ENCODE peak calls at places on chromosomes 16 and 17, in four cellular contexts. D is epithelial cell of esophagus; O is activated CD4-positive, alpha-beta T cell treated with anti-CD3 and anti-CD28 coated beads, Interleukin-2, amount 10 ng/mL, durations not matched to agents 7 days and 5 days; F is SHP77 treated with DMSO at 0.1 percent for 48 hours. G is an unnamed sample.

GRCh38 chr17:1413281-1413791 is 13.3 kb upstream of the YWHAE start:
- DNase-seq in D (peak), O (no peak), F (peak), G (peak)

GRCh38 chr16:66389256-66390175 is 23.0 kb downstream of the CDH5 start:
- DNase-seq in D (no peak), O (no peak), F (no peak), G (no peak)

GRCh38 chr17:48244121-48244711 is 136.7 kb downstream of the SNX11 start:
- DNase-seq in D (peak), O (peak), F (no peak), G (peak)

GRCh38 chr17:38561416-38562214 is 44.1 kb downstream of the SRCIN1 start:
- DNase-seq in D (no peak), O (no peak), F (no peak), G (no peak)

GRCh38 chr17:17304521-17304985 is 1.4 kb downstream of the NT5M start:
- DNase-seq in D (no peak), O (peak), F (no peak), G (no peak)

GRCh38 chr16:86319871-86320270 is 190.5 kb upstream of the FOXF1 start:
- DNase-seq in D (no peak), O (peak), F (no peak), G (no peak)

GRCh38 chr16:58099956-58100300 is 29.3 kb downstream of the CFAP20 start:
- DNase-seq in D (no peak), O (no peak), F (no peak), G (no peak)

GRCh38 chr16:88971371-88972097 is 5.5 kb downstream of the CBFA2T3 start:
- DNase-seq in D (no peak), O (no peak), F (no peak), G (no peak)

GRCh38 chr16:6035161-6035560 is 937.6 kb upstream of the EEF2KMT start:
- DNase-seq in D (no peak), O (no peak), F (no peak), G (no peak)

GRCh38 chr17:31495049-31495885 is 103.8 kb downstream of the RAB11FIP4 start:
- DNase-seq in D (peak), O (no peak), F (peak), G (no peak)

GRCh38 chr16:87437911-87438610 is 45.9 kb downstream of the MAP1LC3B start:
- DNase-seq in D (no peak), O (no peak), F (peak), G (no peak)

GRCh38 chr16:49158029-49158642 is 123.5 kb downstream of the CBLN1 start:
- DNase-seq in D (peak), O (peak), F (no peak), G (no peak)

GRCh38 chr16:48542966-48543365 is 67.0 kb downstream of the N4BP1 start:
- DNase-seq in D (no peak), O (no peak), F (no peak), G (no peak)

GRCh38 chr17:48388955-48389764 is 40.9 kb downstream of the SKAP1 start:
- DNase-seq in D (no peak), O (no peak), F (no peak), G (no peak)

GRCh38 chr17:12644623-12645022 is 21.1 kb upstream of the MYOCD start:
- DNase-seq in D (no peak), O (no peak), F (no peak), G (no peak)

GRCh38 chr16:85199069-85199725 is 86.9 kb upstream of the CIBAR2 start:
- DNase-seq in D (no peak), O (no peak), F (no peak), G (no peak)

GRCh38 chr16:30351586-30352419 is 3.3 kb downstream of the CD2BP2 start:
- DNase-seq in D (no peak), O (no peak), F (no peak), G (no peak)

GRCh38 chr16:4714996-4715395 is 19.1 kb downstream of the ANKS3 start:
- DNase-seq in D (no peak), O (no peak), F (no peak), G (no peak)

GRCh38 chr16:88743693-88744519 is 37.6 kb downstream of the CTU2 start:
- DNase-seq in D (peak), O (peak), F (peak), G (peak)

GRCh38 chr16:76796978-76797377 is 394.0 kb upstream of the MON1B start:
- DNase-seq in D (peak), O (no peak), F (no peak), G (no peak)

GRCh38 chr17:33290156-33290697 is 2.9 kb downstream of the ASIC2 start:
- DNase-seq in D (no peak), O (no peak), F (no peak), G (no peak)

GRCh38 chr17:32824334-32824733 is 52.6 kb downstream of the MYO1D start:
- DNase-seq in D (no peak), O (no peak), F (no peak), G (no peak)

GRCh38 chr17:18145811-18146210 is 37.3 kb downstream of the MYO15A start:
- DNase-seq in D (no peak), O (no peak), F (no peak), G (no peak)

GRCh38 chr17:35155246-35155645 is 7.6 kb downstream of the UNC45B start:
- DNase-seq in D (no peak), O (no peak), F (no peak), G (no peak)

GRCh38 chr16:81873843-81874752 is 95.0 kb downstream of the PLCG2 start:
- DNase-seq in D (peak), O (peak), F (peak), G (peak)

GRCh38 chr16:78002915-78003538 is 19.3 kb upstream of the CLEC3A start:
- DNase-seq in D (peak), O (peak), F (peak), G (peak)

GRCh38 chr16:2981899-2982250 is 1.6 kb upstream of the PKMYT1 start:
- DNase-seq in D (no peak), O (no peak), F (no peak), G (no peak)

GRCh38 chr17:32123782-32124181 is 18.5 kb upstream of the RHOT1 start:
- DNase-seq in D (no peak), O (no peak), F (no peak), G (no peak)

GRCh38 chr16:57607676-57608461 is 20.6 kb upstream of the ADGRG1 start:
- DNase-seq in D (no peak), O (no peak), F (no peak), G (no peak)